ENCODE peak calls at places on chromosomes 16 and 17, in five cellular contexts. G is GM04504, Q is iris pigment epithelial cell, C is cardiac fibroblast, O is GM19239. U is an unnamed sample.

GRCh38 chr17:63483655-63484575 is 7.1 kb downstream of the ACE start:
- DNase-seq in G (no peak), C (no peak), Q (no peak), O (no peak), U (no peak)

GRCh38 chr16:71767060-71767900 is 41.4 kb downstream of the AP1G1 start:
- DNase-seq in O (no peak), C (peak; percentile 11), Q (no peak), G (no peak), U (no peak)

GRCh38 chr16:253833-254232 is 19.2 kb downstream of the FAM234A start:
- DNase-seq in C (no peak), Q (no peak), G (no peak), O (no peak), U (no peak)

GRCh38 chr17:79549111-79549915 is 61.5 kb downstream of the RBFOX3 start:
- DNase-seq in C (no peak), Q (no peak), G (no peak), O (no peak), U (no peak)

GRCh38 chr16:79713609-79714309 is 113.2 kb upstream of the MAF start:
- DNase-seq in Q (no peak), G (no peak), O (no peak), C (no peak), U (no peak)

GRCh38 chr17:45584092-45585036 is 93.8 kb upstream of the PLEKHM1 start:
- DNase-seq in O (peak; percentile 44), G (peak; percentile 17), Q (peak; percentile 34), C (peak; percentile 42), U (peak; percentile 36)

GRCh38 chr17:36934144-36934758 is 3.0 kb upstream of the LHX1 start:
- DNase-seq in C (no peak), Q (no peak), G (no peak), O (no peak), U (no peak)

GRCh38 chr16:66525396-66526180 is 24.3 kb downstream of the TK2 start:
- DNase-seq in O (no peak), G (no peak), C (peak; percentile 29), Q (no peak), U (no peak)

GRCh38 chr16:1706386-1707192 is 594 bp downstream of the MAPK8IP3 start:
- DNase-seq in G (no peak), O (peak; percentile 68), Q (peak; percentile 55), C (peak; percentile 34), U (peak; percentile 36)

GRCh38 chr17:81813371-81813684 is 9.4 kb downstream of the GCGR start:
- DNase-seq in G (no peak), O (no peak), Q (no peak), C (no peak), U (no peak)

GRCh38 chr16:85347213-85347591 is 234.9 kb upstream of the CIBAR2 start:
- DNase-seq in C (no peak), G (no peak), Q (no peak), O (no peak), U (no peak)

GRCh38 chr17:74274060-74274702 is at the start of gene DNAI2:
- DNase-seq in G (no peak), Q (no peak), O (no peak), C (no peak), U (no peak)

GRCh38 chr16:85819245-85819644 is 19.8 kb downstream of the COX4I1 start:
- DNase-seq in O (peak; percentile 72), G (peak; percentile 51), C (peak; percentile 83), Q (peak; percentile 72), U (peak; percentile 71)

GRCh38 chr16:609316-609715 is 19.4 kb downstream of the RAB40C start:
- DNase-seq in G (no peak), C (no peak), Q (no peak), O (no peak), U (no peak)

GRCh38 chr16:3792472-3793012 is 75.2 kb upstream of the TRAP1 start:
- DNase-seq in Q (no peak), C (no peak), O (no peak), G (no peak), U (no peak)

GRCh38 chr16:57795431-57795878 is 6.8 kb downstream of the KIFC3 start:
- DNase-seq in O (peak; percentile 68), G (no peak), C (peak; percentile 70), Q (peak; percentile 63), U (peak; percentile 38)